ENCODE peak calls at places on chromosomes 5 and 9, in six cellular contexts. One of them, this sample, is unnamed. For H3K4me1, the result is how much of the 10 kb centered on the place peaks cover.

GRCh38 chr9:115944166-115944948 is 209.2 kb upstream of the PAPPA start:
- DNase-seq in gastrocnemius medialis: peak
- DNase-seq in left ventricle myocardium inferior: peak
- DNase-seq in CD8-positive, alpha-beta T cell: no peak
- DNase-seq in right atrium auricular region: peak
- DNase-seq in mammary epithelial cell: peak
- DNase-seq in this sample: peak

GRCh38 chr5:161546463-161547301 is at the start of gene GABRB2:
- DNase-seq in gastrocnemius medialis: no peak
- DNase-seq in left ventricle myocardium inferior: peak
- DNase-seq in CD8-positive, alpha-beta T cell: no peak
- DNase-seq in right atrium auricular region: peak
- DNase-seq in mammary epithelial cell: peak
- DNase-seq in this sample: no peak

GRCh38 chr5:156328176-156328575 is 1.2 kb downstream of the SGCD start:
- DNase-seq in gastrocnemius medialis: no peak
- DNase-seq in left ventricle myocardium inferior: no peak
- DNase-seq in CD8-positive, alpha-beta T cell: no peak
- DNase-seq in right atrium auricular region: no peak
- DNase-seq in mammary epithelial cell: no peak
- DNase-seq in this sample: no peak

GRCh38 chr9:137666950-137667670 is 48.3 kb downstream of the EHMT1 start:
- DNase-seq in gastrocnemius medialis: no peak
- DNase-seq in left ventricle myocardium inferior: no peak
- DNase-seq in CD8-positive, alpha-beta T cell: no peak
- DNase-seq in right atrium auricular region: no peak
- DNase-seq in mammary epithelial cell: no peak
- DNase-seq in this sample: no peak

GRCh38 chr5:139181835-139182452 is 16.2 kb downstream of the SIL1 start:
- DNase-seq in gastrocnemius medialis: no peak
- DNase-seq in left ventricle myocardium inferior: no peak
- DNase-seq in CD8-positive, alpha-beta T cell: no peak
- DNase-seq in right atrium auricular region: no peak
- DNase-seq in mammary epithelial cell: peak
- DNase-seq in this sample: no peak

GRCh38 chr9:113462781-113463286 is 693 bp upstream of the RGS3 start:
- DNase-seq in gastrocnemius medialis: no peak
- DNase-seq in left ventricle myocardium inferior: no peak
- DNase-seq in CD8-positive, alpha-beta T cell: no peak
- DNase-seq in right atrium auricular region: peak
- DNase-seq in mammary epithelial cell: no peak
- DNase-seq in this sample: no peak

GRCh38 chr5:61748651-61749050 is 416.6 kb downstream of the ZSWIM6 start:
- DNase-seq in gastrocnemius medialis: no peak
- DNase-seq in left ventricle myocardium inferior: no peak
- DNase-seq in CD8-positive, alpha-beta T cell: no peak
- DNase-seq in right atrium auricular region: no peak
- DNase-seq in mammary epithelial cell: no peak
- DNase-seq in this sample: no peak

GRCh38 chr5:135831439-135832262 is 2.8 kb upstream of the SLC25A48 start:
- DNase-seq in gastrocnemius medialis: no peak
- DNase-seq in left ventricle myocardium inferior: no peak
- DNase-seq in CD8-positive, alpha-beta T cell: no peak
- DNase-seq in right atrium auricular region: no peak
- DNase-seq in mammary epithelial cell: no peak
- DNase-seq in this sample: no peak

GRCh38 chr5:65394078-65394477 is 87.6 kb downstream of the ADAMTS6 start:
- DNase-seq in gastrocnemius medialis: no peak
- DNase-seq in left ventricle myocardium inferior: peak
- DNase-seq in CD8-positive, alpha-beta T cell: no peak
- DNase-seq in right atrium auricular region: peak
- DNase-seq in mammary epithelial cell: peak
- DNase-seq in this sample: no peak

GRCh38 chr9:13970018-13970417 is 343.9 kb downstream of the NFIB start:
- DNase-seq in gastrocnemius medialis: no peak
- DNase-seq in left ventricle myocardium inferior: no peak
- DNase-seq in CD8-positive, alpha-beta T cell: no peak
- DNase-seq in right atrium auricular region: no peak
- DNase-seq in mammary epithelial cell: no peak
- DNase-seq in this sample: no peak

GRCh38 chr9:2816476-2817141 is 27.3 kb downstream of the PUM3 start:
- DNase-seq in gastrocnemius medialis: no peak
- DNase-seq in left ventricle myocardium inferior: no peak
- DNase-seq in CD8-positive, alpha-beta T cell: no peak
- DNase-seq in right atrium auricular region: no peak
- DNase-seq in mammary epithelial cell: no peak
- DNase-seq in this sample: peak

GRCh38 chr5:178788381-178789085 is 58.1 kb upstream of the ZNF354A start:
- DNase-seq in gastrocnemius medialis: no peak
- DNase-seq in left ventricle myocardium inferior: no peak
- DNase-seq in CD8-positive, alpha-beta T cell: no peak
- DNase-seq in right atrium auricular region: no peak
- DNase-seq in mammary epithelial cell: no peak
- DNase-seq in this sample: no peak

GRCh38 chr9:4555251-4555650 is 65.0 kb downstream of the SLC1A1 start:
- DNase-seq in gastrocnemius medialis: no peak
- DNase-seq in left ventricle myocardium inferior: no peak
- DNase-seq in CD8-positive, alpha-beta T cell: peak
- DNase-seq in right atrium auricular region: no peak
- DNase-seq in mammary epithelial cell: no peak
- DNase-seq in this sample: no peak

GRCh38 chr5:72305194-72306142 is 14.6 kb downstream of the MRPS27 start:
- DNase-seq in gastrocnemius medialis: no peak
- DNase-seq in left ventricle myocardium inferior: no peak
- DNase-seq in CD8-positive, alpha-beta T cell: no peak
- DNase-seq in right atrium auricular region: no peak
- DNase-seq in mammary epithelial cell: no peak
- DNase-seq in this sample: no peak

GRCh38 chr9:136052433-136052880 is 42.6 kb downstream of the NACC2 start:
- DNase-seq in gastrocnemius medialis: no peak
- DNase-seq in left ventricle myocardium inferior: no peak
- DNase-seq in CD8-positive, alpha-beta T cell: no peak
- DNase-seq in right atrium auricular region: no peak
- DNase-seq in mammary epithelial cell: peak
- DNase-seq in this sample: no peak

GRCh38 chr5:160333726-160334125 is 21.4 kb upstream of the CCNJL start:
- DNase-seq in gastrocnemius medialis: no peak
- DNase-seq in left ventricle myocardium inferior: no peak
- DNase-seq in CD8-positive, alpha-beta T cell: no peak
- DNase-seq in right atrium auricular region: no peak
- DNase-seq in mammary epithelial cell: peak
- DNase-seq in this sample: no peak

GRCh38 chr9:93642961-93643360 is 66.6 kb downstream of the PHF2 start:
- DNase-seq in gastrocnemius medialis: no peak
- DNase-seq in left ventricle myocardium inferior: no peak
- DNase-seq in CD8-positive, alpha-beta T cell: no peak
- DNase-seq in right atrium auricular region: no peak
- DNase-seq in mammary epithelial cell: no peak
- DNase-seq in this sample: no peak

GRCh38 chr9:81898851-81899250 is 29.4 kb upstream of the SPATA31D4 start:
- DNase-seq in gastrocnemius medialis: no peak
- DNase-seq in left ventricle myocardium inferior: no peak
- DNase-seq in CD8-positive, alpha-beta T cell: no peak
- DNase-seq in right atrium auricular region: no peak
- DNase-seq in mammary epithelial cell: no peak
- DNase-seq in this sample: no peak

GRCh38 chr5:132456553-132457361 is 33.8 kb downstream of the IRF1 start:
- DNase-seq in gastrocnemius medialis: peak
- DNase-seq in left ventricle myocardium inferior: peak
- DNase-seq in CD8-positive, alpha-beta T cell: peak
- DNase-seq in right atrium auricular region: peak
- DNase-seq in mammary epithelial cell: no peak
- DNase-seq in this sample: no peak
- H3K4me1 ChIP-seq in gastrocnemius medialis: under half
- H3K4me1 ChIP-seq in left ventricle myocardium inferior: half or more
- H3K4me1 ChIP-seq in CD8-positive, alpha-beta T cell: half or more
- H3K4me1 ChIP-seq in right atrium auricular region: under half
- H3K4me1 ChIP-seq in mammary epithelial cell: under half
- H3K4me1 ChIP-seq in this sample: under half

DNA sequence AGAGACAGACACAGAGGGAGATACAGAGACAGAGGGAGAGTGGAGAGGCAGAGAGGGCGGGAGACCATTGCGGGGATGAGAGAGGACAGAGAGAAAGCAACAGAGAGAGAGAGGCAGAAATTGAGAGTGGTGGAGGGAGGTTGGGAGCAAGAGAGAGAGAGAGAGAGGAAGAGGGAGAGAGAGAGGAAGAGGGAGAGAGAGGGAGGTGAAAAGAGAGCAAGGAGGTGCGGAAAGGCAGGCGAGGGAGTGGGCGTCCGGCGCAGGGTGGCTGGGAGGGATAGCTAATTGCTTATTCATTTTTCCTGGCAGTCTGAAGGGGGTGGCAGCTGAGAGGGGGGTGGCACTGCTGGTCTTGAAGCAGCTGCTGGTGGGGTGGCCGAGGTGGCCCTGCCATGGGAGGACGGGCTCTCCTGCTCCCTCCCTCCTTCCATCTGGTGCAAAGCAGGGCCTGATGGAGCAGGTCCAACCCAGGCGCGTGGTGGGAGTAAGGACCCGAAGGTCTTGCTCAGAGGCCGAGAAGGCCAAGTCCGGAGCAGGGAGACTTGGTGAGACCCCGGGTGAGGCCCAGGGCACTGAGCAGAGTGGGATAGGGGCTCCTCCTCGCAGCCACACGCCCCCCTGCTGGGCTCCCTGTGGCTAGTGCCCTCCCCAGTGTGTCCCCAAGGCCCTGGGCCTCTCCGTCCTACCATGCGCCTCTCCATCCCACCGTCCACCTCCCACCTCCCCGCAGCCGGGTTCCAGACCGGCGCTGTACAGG is 25.3 kb upstream of the RNU6ATAC start:
- DNase-seq in gastrocnemius medialis: peak
- DNase-seq in left ventricle myocardium inferior: no peak
- DNase-seq in CD8-positive, alpha-beta T cell: no peak
- DNase-seq in right atrium auricular region: no peak
- DNase-seq in mammary epithelial cell: no peak
- DNase-seq in this sample: no peak
- H3K4me3 ChIP-seq in gastrocnemius medialis: no peak
- H3K4me3 ChIP-seq in left ventricle myocardium inferior: peak
- H3K4me3 ChIP-seq in CD8-positive, alpha-beta T cell: no peak
- H3K4me3 ChIP-seq in right atrium auricular region: no peak
- H3K4me3 ChIP-seq in mammary epithelial cell: no peak
- H3K4me3 ChIP-seq in this sample: no peak

GRCh38 chr5:181243521-181244307 is at the start of gene RACK1:
- DNase-seq in gastrocnemius medialis: peak
- DNase-seq in left ventricle myocardium inferior: peak
- DNase-seq in CD8-positive, alpha-beta T cell: peak
- DNase-seq in right atrium auricular region: peak
- DNase-seq in mammary epithelial cell: peak
- DNase-seq in this sample: peak

GRCh38 chr5:181246276-181247050 is 2.8 kb upstream of the RACK1 start:
- DNase-seq in gastrocnemius medialis: peak
- DNase-seq in left ventricle myocardium inferior: peak
- DNase-seq in CD8-positive, alpha-beta T cell: peak
- DNase-seq in right atrium auricular region: peak
- DNase-seq in mammary epithelial cell: peak
- DNase-seq in this sample: peak

GRCh38 chr5:181243020-181243520 is 636 bp downstream of the RACK1 start:
- DNase-seq in gastrocnemius medialis: no peak
- DNase-seq in left ventricle myocardium inferior: no peak
- DNase-seq in CD8-positive, alpha-beta T cell: no peak
- DNase-seq in right atrium auricular region: no peak
- DNase-seq in mammary epithelial cell: no peak
- DNase-seq in this sample: no peak

GRCh38 chr5:181248277-181248676 is 4.6 kb upstream of the RACK1 start:
- DNase-seq in gastrocnemius medialis: no peak
- DNase-seq in left ventricle myocardium inferior: no peak
- DNase-seq in CD8-positive, alpha-beta T cell: no peak
- DNase-seq in right atrium auricular region: no peak
- DNase-seq in mammary epithelial cell: no peak
- DNase-seq in this sample: no peak

GRCh38 chr5:181245427-181246275 is 1.9 kb upstream of the RACK1 start:
- DNase-seq in gastrocnemius medialis: no peak
- DNase-seq in left ventricle myocardium inferior: no peak
- DNase-seq in CD8-positive, alpha-beta T cell: no peak
- DNase-seq in right atrium auricular region: no peak
- DNase-seq in mammary epithelial cell: no peak
- DNase-seq in this sample: no peak
- H3K4me1 ChIP-seq in gastrocnemius medialis: half or more
- H3K4me1 ChIP-seq in left ventricle myocardium inferior: half or more
- H3K4me1 ChIP-seq in CD8-positive, alpha-beta T cell: under half
- H3K4me1 ChIP-seq in right atrium auricular region: under half
- H3K4me1 ChIP-seq in mammary epithelial cell: under half
- H3K4me1 ChIP-seq in this sample: half or more

GRCh38 chr5:74934949-74935751 is 69.0 kb upstream of the FAM169A start:
- DNase-seq in gastrocnemius medialis: no peak
- DNase-seq in left ventricle myocardium inferior: no peak
- DNase-seq in CD8-positive, alpha-beta T cell: peak
- DNase-seq in right atrium auricular region: no peak
- DNase-seq in mammary epithelial cell: peak
- DNase-seq in this sample: no peak
- H3K4me3 ChIP-seq in gastrocnemius medialis: no peak
- H3K4me3 ChIP-seq in left ventricle myocardium inferior: no peak
- H3K4me3 ChIP-seq in CD8-positive, alpha-beta T cell: peak
- H3K4me3 ChIP-seq in right atrium auricular region: no peak
- H3K4me3 ChIP-seq in mammary epithelial cell: no peak
- H3K4me3 ChIP-seq in this sample: peak

GRCh38 chr5:159098285-159099048 is 1.2 kb downstream of the EBF1 start:
- DNase-seq in gastrocnemius medialis: no peak
- DNase-seq in left ventricle myocardium inferior: no peak
- DNase-seq in CD8-positive, alpha-beta T cell: no peak
- DNase-seq in right atrium auricular region: no peak
- DNase-seq in mammary epithelial cell: no peak
- DNase-seq in this sample: no peak
- H3K4me1 ChIP-seq in gastrocnemius medialis: under half
- H3K4me1 ChIP-seq in left ventricle myocardium inferior: half or more
- H3K4me1 ChIP-seq in CD8-positive, alpha-beta T cell: under half
- H3K4me1 ChIP-seq in right atrium auricular region: under half
- H3K4me1 ChIP-seq in mammary epithelial cell: under half
- H3K4me1 ChIP-seq in this sample: under half

GRCh38 chr9:107487521-107488399 is 1.8 kb downstream of the KLF4 start:
- DNase-seq in gastrocnemius medialis: no peak
- DNase-seq in left ventricle myocardium inferior: peak
- DNase-seq in CD8-positive, alpha-beta T cell: no peak
- DNase-seq in right atrium auricular region: peak
- DNase-seq in mammary epithelial cell: no peak
- DNase-seq in this sample: no peak

GRCh38 chr9:107488400-107489143 is 997 bp downstream of the KLF4 start:
- DNase-seq in gastrocnemius medialis: peak
- DNase-seq in left ventricle myocardium inferior: peak
- DNase-seq in CD8-positive, alpha-beta T cell: no peak
- DNase-seq in right atrium auricular region: peak
- DNase-seq in mammary epithelial cell: peak
- DNase-seq in this sample: peak

GRCh38 chr9:107491081-107492053 is 1.8 kb upstream of the KLF4 start:
- DNase-seq in gastrocnemius medialis: no peak
- DNase-seq in left ventricle myocardium inferior: peak
- DNase-seq in CD8-positive, alpha-beta T cell: no peak
- DNase-seq in right atrium auricular region: peak
- DNase-seq in mammary epithelial cell: no peak
- DNase-seq in this sample: no peak

GRCh38 chr9:107489144-107489673 is 360 bp downstream of the KLF4 start:
- DNase-seq in gastrocnemius medialis: no peak
- DNase-seq in left ventricle myocardium inferior: no peak
- DNase-seq in CD8-positive, alpha-beta T cell: no peak
- DNase-seq in right atrium auricular region: no peak
- DNase-seq in mammary epithelial cell: no peak
- DNase-seq in this sample: no peak

GRCh38 chr9:107489687-107490605 is at the start of gene KLF4:
- DNase-seq in gastrocnemius medialis: peak
- DNase-seq in left ventricle myocardium inferior: peak
- DNase-seq in CD8-positive, alpha-beta T cell: peak
- DNase-seq in right atrium auricular region: peak
- DNase-seq in mammary epithelial cell: peak
- DNase-seq in this sample: peak
- H3K4me3 ChIP-seq in gastrocnemius medialis: peak
- H3K4me3 ChIP-seq in left ventricle myocardium inferior: peak
- H3K4me3 ChIP-seq in CD8-positive, alpha-beta T cell: peak
- H3K4me3 ChIP-seq in right atrium auricular region: peak
- H3K4me3 ChIP-seq in mammary epithelial cell: peak
- H3K4me3 ChIP-seq in this sample: peak

This sample was measured in thoracic aorta.